ENCODE peak calls at places on chromosome 2, in six cellular contexts. A, X, G, J, D and P are unnamed samples.
A peak's percentile ranks its signal among the peaks of the same experiment; 100 is the strongest.

GRCh38 chr2:238864207-238865014 is 16.5 kb downstream of the TWIST2 start:
- DNase-seq in A (peak; percentile 63), X (no peak), G (no peak), J (no peak), D (peak; percentile 99), P (peak; percentile 94)

GRCh38 chr2:70645733-70646420 is 92.3 kb upstream of the TGFA start:
- DNase-seq in A (no peak), X (no peak), G (peak; percentile 34), J (no peak), D (no peak), P (peak; percentile 16)

GRCh38 chr2:221808488-221808887 is 236.4 kb upstream of the EPHA4 start:
- DNase-seq in A (no peak), X (no peak), G (no peak), J (no peak), D (no peak), P (no peak)

GRCh38 chr2:139790807-139791206 is 1010.6 kb upstream of the NXPH2 start:
- DNase-seq in A (peak; percentile 7), X (no peak), G (no peak), J (no peak), D (peak; percentile 40), P (peak; percentile 28)

GRCh38 chr2:55759271-55759921 is 65.8 kb upstream of the PNPT1 start:
- DNase-seq in A (no peak), X (no peak), G (no peak), J (no peak), D (no peak), P (no peak)

GRCh38 chr2:143300531-143300930 is 171.3 kb downstream of the ARHGAP15 start:
- DNase-seq in A (peak; percentile 7), X (no peak), G (no peak), J (no peak), D (peak; percentile 7), P (no peak)

GRCh38 chr2:135913726-135914365 is 37.6 kb upstream of the MCM6 start:
- DNase-seq in A (peak; percentile 22), X (no peak), G (peak; percentile 21), J (no peak), D (peak; percentile 39), P (peak; percentile 42)

GRCh38 chr2:172196768-172197322 is 94.1 kb upstream of the DLX2 start:
- DNase-seq in A (no peak), X (peak; percentile 6), G (no peak), J (no peak), D (peak; percentile 38), P (no peak)

GRCh38 chr2:239225456-239225855 is 175.4 kb downstream of the HDAC4 start:
- DNase-seq in A (no peak), X (no peak), G (no peak), J (no peak), D (no peak), P (no peak)

GRCh38 chr2:73243884-73244570 is 9.9 kb downstream of the CCT7 start:
- DNase-seq in A (peak; percentile 37), X (no peak), G (peak; percentile 74), J (no peak), D (no peak), P (peak; percentile 38)

GRCh38 chr2:59223737-59224136 is 982.6 kb upstream of the FANCL start:
- DNase-seq in A (no peak), X (no peak), G (no peak), J (no peak), D (no peak), P (no peak)

GRCh38 chr2:211611061-211611518 is 927.5 kb downstream of the ERBB4 start:
- DNase-seq in A (no peak), X (no peak), G (no peak), J (peak; percentile 3), D (no peak), P (peak; percentile 63)

GRCh38 chr2:120425014-120425413 is 79.1 kb downstream of the INHBB start:
- DNase-seq in A (no peak), X (no peak), G (no peak), J (no peak), D (no peak), P (no peak)

GRCh38 chr2:55999790-56000189 is 76.2 kb upstream of the EFEMP1 start:
- DNase-seq in A (no peak), X (no peak), G (no peak), J (no peak), D (no peak), P (no peak)

GRCh38 chr2:99153921-99154604 is 679 bp downstream of the TSGA10 start:
- DNase-seq in A (no peak), X (no peak), G (peak; percentile 12), J (no peak), D (no peak), P (no peak)